ENCODE peak calls at places on chromosomes 3 and 15, in nine cellular contexts. One of them, this sample, is unnamed.
A peak's percentile ranks its signal among the peaks of the same experiment; 100 is the strongest.

GRCh38 chr3:72232777-72233176 is 447.8 kb upstream of the PROK2 start:
- DNase-seq in lower leg skin: no peak
- DNase-seq in RKO: no peak
- DNase-seq in GM10248: no peak
- DNase-seq in WTC11: peak; percentile 29
- DNase-seq in thoracic aorta: no peak
- DNase-seq in HTR-8/SVneo: no peak
- DNase-seq in NCI-H1694 treated with DMSO at 0.1 percent for 48 hours: no peak
- DNase-seq in body of pancreas: no peak
- DNase-seq in this sample: no peak

GRCh38 chr3:56879453-56880224 is 77.9 kb upstream of the ARHGEF3 start:
- DNase-seq in thoracic aorta: no peak
- DNase-seq in lower leg skin: no peak
- DNase-seq in WTC11: no peak
- DNase-seq in HTR-8/SVneo: no peak
- DNase-seq in NCI-H1694 treated with DMSO at 0.1 percent for 48 hours: no peak
- DNase-seq in body of pancreas: no peak
- DNase-seq in RKO: no peak
- DNase-seq in GM10248: no peak
- DNase-seq in this sample: no peak

GRCh38 chr15:65829150-65829764 is 37.2 kb upstream of the DENND4A start:
- DNase-seq in NCI-H1694 treated with DMSO at 0.1 percent for 48 hours: peak; percentile 33
- DNase-seq in body of pancreas: peak; percentile 25
- DNase-seq in lower leg skin: no peak
- DNase-seq in RKO: peak; percentile 50
- DNase-seq in WTC11: no peak
- DNase-seq in HTR-8/SVneo: peak; percentile 39
- DNase-seq in GM10248: peak; percentile 34
- DNase-seq in thoracic aorta: no peak
- DNase-seq in this sample: peak; percentile 50

GRCh38 chr15:60787737-60788513 is 309.0 kb upstream of the ICE2 start:
- DNase-seq in WTC11: peak; percentile 40
- DNase-seq in NCI-H1694 treated with DMSO at 0.1 percent for 48 hours: no peak
- DNase-seq in RKO: peak; percentile 16
- DNase-seq in lower leg skin: no peak
- DNase-seq in thoracic aorta: no peak
- DNase-seq in HTR-8/SVneo: no peak
- DNase-seq in GM10248: no peak
- DNase-seq in body of pancreas: no peak
- DNase-seq in this sample: no peak

GRCh38 chr3:112092439-112093179 is 6.4 kb downstream of the C3orf52 start:
- DNase-seq in lower leg skin: no peak
- DNase-seq in RKO: no peak
- DNase-seq in GM10248: peak; percentile 23
- DNase-seq in NCI-H1694 treated with DMSO at 0.1 percent for 48 hours: no peak
- DNase-seq in body of pancreas: no peak
- DNase-seq in HTR-8/SVneo: no peak
- DNase-seq in WTC11: no peak
- DNase-seq in thoracic aorta: no peak
- DNase-seq in this sample: peak; percentile 31

GRCh38 chr15:93246266-93247242 is 157.5 kb upstream of the RGMA start:
- DNase-seq in HTR-8/SVneo: no peak
- DNase-seq in lower leg skin: no peak
- DNase-seq in thoracic aorta: no peak
- DNase-seq in RKO: no peak
- DNase-seq in NCI-H1694 treated with DMSO at 0.1 percent for 48 hours: no peak
- DNase-seq in WTC11: no peak
- DNase-seq in GM10248: no peak
- DNase-seq in body of pancreas: no peak
- DNase-seq in this sample: no peak

GRCh38 chr15:81531141-81531592 is 157.2 kb upstream of the TMC3 start:
- DNase-seq in body of pancreas: no peak
- DNase-seq in RKO: no peak
- DNase-seq in NCI-H1694 treated with DMSO at 0.1 percent for 48 hours: no peak
- DNase-seq in WTC11: peak; percentile 16
- DNase-seq in HTR-8/SVneo: no peak
- DNase-seq in lower leg skin: no peak
- DNase-seq in GM10248: no peak
- DNase-seq in thoracic aorta: no peak
- DNase-seq in this sample: no peak

GRCh38 chr3:152444029-152444641 is 175.4 kb downstream of the MBNL1 start:
- DNase-seq in WTC11: no peak
- DNase-seq in RKO: peak; percentile 72
- DNase-seq in body of pancreas: no peak
- DNase-seq in HTR-8/SVneo: peak; percentile 29
- DNase-seq in thoracic aorta: no peak
- DNase-seq in NCI-H1694 treated with DMSO at 0.1 percent for 48 hours: peak; percentile 57
- DNase-seq in GM10248: peak; percentile 17
- DNase-seq in lower leg skin: no peak
- DNase-seq in this sample: peak; percentile 46

GRCh38 chr3:130896101-130896500 is 2.2 kb downstream of the ATP2C1 start:
- DNase-seq in thoracic aorta: no peak
- DNase-seq in body of pancreas: no peak
- DNase-seq in GM10248: no peak
- DNase-seq in NCI-H1694 treated with DMSO at 0.1 percent for 48 hours: no peak
- DNase-seq in WTC11: no peak
- DNase-seq in HTR-8/SVneo: no peak
- DNase-seq in RKO: no peak
- DNase-seq in lower leg skin: no peak
- DNase-seq in this sample: no peak

GRCh38 chr3:14435175-14436011 is 33.0 kb downstream of the SLC6A6 start:
- DNase-seq in HTR-8/SVneo: no peak
- DNase-seq in body of pancreas: no peak
- DNase-seq in NCI-H1694 treated with DMSO at 0.1 percent for 48 hours: no peak
- DNase-seq in GM10248: no peak
- DNase-seq in thoracic aorta: no peak
- DNase-seq in RKO: no peak
- DNase-seq in lower leg skin: no peak
- DNase-seq in WTC11: no peak
- DNase-seq in this sample: peak; percentile 48